ENCODE peak calls at places on chromosomes 12 and 14, in nine cellular contexts. U is uterus, A is endothelial cell of umbilical vein, K is heart left ventricle, M is A549, F is transverse colon, B is breast epithelium, G is esophagus muscularis mucosa, S is IMR-90. V is an unnamed sample.

GRCh38 chr12:66352197-66352596 is 49.9 kb downstream of the HELB start:
- DNase-seq in A (peak), F (no peak), U (no peak), M (no peak), B (no peak), S (peak), G (no peak), K (no peak), V (no peak)

GRCh38 chr12:3925621-3926020 is 52.4 kb upstream of the PARP11 start:
- DNase-seq in M (no peak), U (no peak), A (no peak), B (no peak), F (no peak), S (no peak), G (no peak), K (no peak), V (no peak)

GRCh38 chr14:103629503-103630121 is 601 bp downstream of the KLC1 start:
- DNase-seq in B (peak), A (no peak), F (peak), M (peak), U (peak), K (peak), G (no peak), S (no peak), V (peak)

GRCh38 chr12:108532061-108532848 is 17.2 kb downstream of the FICD start:
- DNase-seq in M (no peak), G (peak), U (no peak), S (no peak), F (no peak), K (no peak), B (no peak), A (no peak), V (no peak)

GRCh38 chr12:10941916-10942607 is 3.0 kb upstream of the TAS2R14 start:
- DNase-seq in U (no peak), M (no peak), S (no peak), F (no peak), K (no peak), B (no peak), G (no peak), A (no peak), V (no peak)

GRCh38 chr14:54556535-54556934 is 10.4 kb upstream of the SAMD4A start:
- DNase-seq in M (no peak), F (no peak), B (no peak), A (no peak), K (no peak), S (no peak), U (no peak), G (no peak), V (no peak)

GRCh38 chr14:81517798-81518398 is 15.8 kb downstream of the SEL1L start:
- DNase-seq in F (peak), S (peak), G (no peak), M (no peak), A (no peak), K (no peak), U (peak), B (peak), V (no peak)

GRCh38 chr12:105993766-105994165 is 145.0 kb downstream of the NUAK1 start:
- DNase-seq in S (peak), A (no peak), K (no peak), U (no peak), F (no peak), B (no peak), M (no peak), G (no peak), V (no peak)

GRCh38 chr12:104303538-104304151 is at the start of gene EID3:
- DNase-seq in S (peak), G (peak), A (peak), U (peak), K (peak), F (peak), M (peak), B (peak), V (peak)

GRCh38 chr12:45695035-45695434 is 34.5 kb upstream of the ARID2 start:
- DNase-seq in A (no peak), S (peak), G (no peak), B (no peak), F (no peak), K (no peak), M (no peak), U (no peak), V (no peak)

GRCh38 chr12:28140404-28140803 is 49.9 kb upstream of the CCDC91 start:
- DNase-seq in M (no peak), G (no peak), A (no peak), K (no peak), B (no peak), U (no peak), F (no peak), S (no peak), V (no peak)

GRCh38 chr14:21748869-21749303 is 75.3 kb upstream of the OR4E1 start:
- DNase-seq in A (peak), F (peak), K (no peak), S (peak), G (no peak), B (no peak), M (peak), U (peak), V (no peak)

GRCh38 chr12:65300679-65301349 is 22.3 kb downstream of the MSRB3 start:
- DNase-seq in F (no peak), S (peak), U (no peak), M (peak), A (no peak), B (no peak), G (no peak), K (no peak), V (no peak)

GRCh38 chr12:132423251-132424117 is 66.5 kb upstream of the FBRSL1 start:
- DNase-seq in A (no peak), F (no peak), G (no peak), K (no peak), B (no peak), S (no peak), U (no peak), M (peak), V (no peak)

GRCh38 chr14:50790568-50790967 is 40.4 kb downstream of the NIN start:
- DNase-seq in U (no peak), M (no peak), K (no peak), G (no peak), S (peak), B (no peak), F (no peak), A (no peak), V (no peak)

GRCh38 chr12:95083938-95084337 is 10.5 kb upstream of the NR2C1 start:
- DNase-seq in B (no peak), S (peak), G (no peak), F (no peak), M (no peak), K (no peak), U (peak), A (peak), V (no peak)

DNA sequence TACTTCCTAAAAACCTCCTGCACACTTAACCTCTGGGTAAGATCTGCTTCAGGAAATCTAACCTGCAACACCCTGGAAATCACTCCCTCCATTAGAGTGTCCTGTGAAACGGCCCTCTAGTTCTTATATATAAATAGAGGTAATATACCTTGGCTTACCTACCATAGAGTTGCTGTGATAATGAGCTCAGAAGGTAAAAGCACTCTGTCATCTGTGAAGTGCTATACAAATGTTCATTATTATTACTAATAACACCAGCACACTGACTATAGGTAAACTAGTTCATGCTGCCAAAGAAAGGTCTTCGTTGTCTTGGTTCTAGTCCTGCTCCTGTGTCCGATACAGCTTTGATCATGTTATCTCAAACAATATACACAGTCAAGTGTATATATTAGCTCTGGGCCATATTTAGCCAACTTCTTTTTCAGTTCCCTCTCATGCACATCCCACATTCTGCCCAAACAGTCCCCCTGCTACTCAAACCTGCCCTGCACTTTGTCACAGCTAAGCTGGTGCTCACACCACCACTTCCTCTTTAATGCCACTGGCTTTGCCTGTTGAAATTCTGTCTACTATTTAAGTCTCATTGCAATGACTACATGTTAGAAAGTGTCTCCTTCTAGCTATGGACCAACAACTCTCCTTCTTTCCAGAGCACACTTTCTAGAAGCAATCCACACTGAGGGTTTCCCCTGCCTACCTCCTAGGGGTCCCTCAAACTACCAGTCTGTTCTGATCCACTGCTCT is 5.1 kb downstream of the E2F7 start:
- DNase-seq in U (no peak), M (no peak), B (no peak), F (no peak), S (no peak), G (no peak), A (no peak), K (no peak), V (no peak)
- TF ChIP-seq POLR2A in U (no peak), M (no peak), B (no peak), F (no peak), S (no peak), G (no peak), A (no peak), K (no peak), V (no peak)

DNA sequence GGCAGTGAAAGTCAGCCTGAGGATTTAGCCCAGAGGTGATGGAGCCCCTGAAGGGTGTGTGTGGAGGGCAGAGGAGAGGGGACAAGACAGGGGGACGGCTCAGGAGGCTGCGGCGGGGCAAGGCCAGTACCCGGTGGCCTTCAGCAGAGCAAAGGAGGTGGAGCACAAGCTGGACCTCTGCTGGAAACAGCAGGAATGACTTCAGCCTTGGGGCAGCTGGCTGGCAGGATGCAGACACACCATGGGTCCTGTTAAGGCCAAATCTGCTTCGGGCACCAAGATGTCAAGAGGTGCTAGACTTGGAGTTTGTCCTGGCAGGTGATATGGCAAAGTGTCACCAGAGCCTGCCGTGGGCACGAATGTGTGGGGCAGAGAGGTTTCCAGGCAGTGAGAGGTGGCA is 92.1 kb downstream of the LGMN start:
- DNase-seq in M (no peak), F (no peak), S (no peak), A (no peak), K (no peak), B (no peak), G (no peak), U (no peak), V (no peak)
- TF ChIP-seq CTCF in M (no peak), F (no peak), S (no peak), A (peak), K (no peak), B (no peak), G (no peak), U (no peak), V (no peak)

GRCh38 chr12:56160894-56161667 is 2.9 kb downstream of the MYL6 start:
- DNase-seq in U (no peak), S (no peak), M (no peak), G (no peak), B (no peak), F (no peak), K (no peak), A (no peak), V (no peak)
- TF ChIP-seq POLR2A in U (no peak), S (no peak), M (no peak), G (no peak), B (no peak), F (no peak), K (no peak), A (no peak), V (no peak)

DNA sequence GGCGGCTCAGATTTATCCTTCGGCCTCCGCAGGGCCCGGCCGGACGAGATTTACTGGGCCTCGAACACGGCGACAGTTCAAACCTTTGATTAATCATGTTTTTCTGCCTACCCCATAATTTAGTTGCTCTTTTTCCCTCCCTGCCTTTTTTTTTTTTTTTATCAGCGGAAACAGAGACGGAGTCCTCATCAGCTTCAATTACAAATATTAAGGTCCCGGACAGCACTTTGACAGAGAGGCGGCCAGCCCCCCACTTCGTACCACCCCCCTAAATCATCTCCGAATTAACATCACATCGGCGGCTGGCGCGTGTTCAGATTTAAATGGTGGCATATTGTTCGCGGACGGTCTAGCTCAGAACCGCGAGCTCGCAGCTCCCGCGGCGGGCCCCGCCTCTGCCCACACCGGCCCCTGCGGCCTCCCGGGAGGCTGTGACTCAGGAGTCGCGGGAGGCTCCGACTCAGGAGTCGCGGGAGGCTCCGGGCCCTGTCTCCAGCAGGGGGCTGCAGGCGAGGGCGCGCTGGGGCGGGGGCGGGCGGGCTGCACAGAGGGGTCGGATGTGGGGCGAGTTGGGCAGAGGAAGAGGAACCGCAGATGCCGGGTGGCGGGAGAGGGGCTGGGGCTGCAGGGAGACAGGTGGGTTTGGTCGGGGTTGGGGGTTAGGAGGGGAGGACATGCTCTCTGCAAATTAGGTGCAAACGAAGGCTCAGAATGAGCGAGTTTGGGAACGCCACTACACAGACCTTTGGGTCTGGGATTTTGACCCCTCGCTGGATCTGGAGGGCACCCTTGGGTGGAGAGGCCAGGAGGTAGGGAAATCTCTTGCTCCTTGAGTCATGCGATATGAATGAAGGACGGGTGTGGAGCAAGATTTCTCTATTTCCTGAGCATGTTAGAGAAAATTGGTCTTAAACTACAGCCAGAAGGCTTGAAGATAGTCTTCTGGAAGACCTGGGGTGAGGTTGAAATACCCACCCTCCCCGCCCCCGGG is 19.6 kb upstream of the ATP5MC2 start:
- DNase-seq in F (peak), U (no peak), G (no peak), S (peak), A (peak), B (no peak), K (no peak), M (peak), V (no peak)
- TF ChIP-seq CTCF in F (no peak), U (no peak), G (no peak), S (no peak), A (peak), B (no peak), K (no peak), M (no peak), V (no peak)

DNA sequence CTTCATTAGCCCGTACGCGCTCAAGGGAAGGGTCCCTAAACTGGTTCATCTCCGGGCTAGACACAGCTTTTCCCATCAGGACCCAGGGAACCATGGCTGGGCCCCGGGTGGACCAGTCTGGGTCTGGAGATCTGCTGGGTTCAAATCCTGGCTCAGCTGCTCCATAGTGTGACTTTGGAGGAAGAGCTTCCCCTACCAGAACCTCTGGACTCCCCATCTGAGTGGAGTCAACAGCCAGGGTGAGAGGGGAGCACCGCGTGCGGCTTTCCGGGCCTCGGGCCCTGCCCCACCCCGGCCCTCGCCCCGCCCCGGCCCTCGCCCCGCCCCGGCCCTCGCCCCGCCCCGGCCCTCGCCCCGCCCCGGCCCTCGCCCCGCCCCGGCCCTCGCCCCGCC is 41.2 kb downstream of the BEGAIN start:
- DNase-seq in F (no peak), M (no peak), K (peak), B (no peak), G (no peak), U (peak), A (no peak), S (no peak), V (no peak)
- TF ChIP-seq POLR2A in F (no peak), M (no peak), K (no peak), B (no peak), G (no peak), U (no peak), A (no peak), S (no peak), V (no peak)